ENCODE peak calls at places on chromosomes 13 and 19, in six cellular contexts. U is ascending aorta; R is CD4-positive, alpha-beta T cell; H is IMR-90; V is A549; F is adipocyte. P is an unnamed sample. For H3K9me3, the result is how much of the 10 kb centered on the place peaks cover.

GRCh38 chr13:49810825-49811526 is 18.5 kb upstream of the KPNA3 start:
- DNase-seq in U (no peak), R (no peak), H (peak), V (peak), F (peak), P (no peak)

GRCh38 chr13:32940601-32941000 is 75.6 kb upstream of the KL start:
- DNase-seq in U (no peak), R (no peak), H (peak), V (no peak), F (peak), P (no peak)

GRCh38 chr19:48812094-48812929 is 1.5 kb upstream of the BCAT2 start:
- DNase-seq in U (peak), R (peak), H (peak), V (peak), F (peak), P (peak)

GRCh38 chr19:33646306-33646705 is 24.6 kb downstream of the CHST8 start:
- DNase-seq in U (peak), R (no peak), H (no peak), V (no peak), F (no peak), P (no peak)

GRCh38 chr19:30332445-30333234 is 39.5 kb upstream of the ZNF536 start:
- DNase-seq in U (no peak), R (no peak), H (no peak), V (no peak), F (no peak), P (no peak)

GRCh38 chr13:30257433-30258099 is 49.8 kb downstream of the KATNAL1 start:
- DNase-seq in U (no peak), R (no peak), H (peak), V (no peak), F (no peak), P (no peak)

GRCh38 chr19:41711376-41712261 is 3.2 kb downstream of the CEACAM5 start:
- DNase-seq in U (no peak), R (no peak), H (no peak), V (no peak), F (no peak), P (no peak)

GRCh38 chr13:73090116-73090811 is 31.5 kb downstream of the KLF5 start:
- DNase-seq in U (no peak), R (no peak), H (peak), V (peak), F (peak), P (no peak)

GRCh38 chr19:40241809-40242384 is 15.4 kb upstream of the CCNP start:
- DNase-seq in U (no peak), R (no peak), H (no peak), V (no peak), F (no peak), P (no peak)

GRCh38 chr19:38564981-38565685 is 52.6 kb downstream of the MAP4K1 start:
- DNase-seq in U (no peak), R (no peak), H (no peak), V (peak), F (peak), P (no peak)

GRCh38 chr13:31267126-31267784 is 67.5 kb downstream of the B3GLCT start:
- DNase-seq in U (no peak), R (no peak), H (no peak), V (no peak), F (peak), P (no peak)

GRCh38 chr13:100753391-100753790 is 78.8 kb upstream of the TMTC4 start:
- DNase-seq in U (no peak), R (no peak), H (no peak), V (no peak), F (no peak), P (no peak)

GRCh38 chr13:40334031-40334430 is 332.4 kb downstream of the FOXO1 start:
- DNase-seq in U (no peak), R (no peak), H (no peak), V (no peak), F (no peak), P (no peak)

GRCh38 chr13:51125495-51126226 is 14.6 kb upstream of the C13orf42 start:
- DNase-seq in U (no peak), R (no peak), H (peak), V (peak), F (peak), P (no peak)

GRCh38 chr19:19211499-19212432 is at the start of gene NCAN:
- DNase-seq in U (no peak), R (no peak), H (no peak), V (no peak), F (no peak), P (no peak)

GRCh38 chr19:54287456-54287855 is 6.5 kb upstream of the LILRB2 start:
- DNase-seq in U (no peak), R (no peak), H (peak), V (no peak), F (peak), P (no peak)

GRCh38 chr13:32159147-32159869 is 127.7 kb downstream of the FRY start:
- DNase-seq in U (no peak), R (no peak), H (peak), V (no peak), F (no peak), P (no peak)

GRCh38 chr13:27014406-27015359 is 156.9 kb downstream of the USP12 start:
- DNase-seq in U (peak), R (no peak), H (no peak), V (no peak), F (no peak), P (no peak)

GRCh38 chr13:18739310-18739709 is 442.3 kb downstream of the TUBA3C start:
- DNase-seq in U (no peak), R (no peak), H (no peak), V (no peak), F (no peak), P (no peak)
- H3K9me3 ChIP-seq in U (under half), R (under half), H (under half), V (under half), F (under half), P (under half)

DNA sequence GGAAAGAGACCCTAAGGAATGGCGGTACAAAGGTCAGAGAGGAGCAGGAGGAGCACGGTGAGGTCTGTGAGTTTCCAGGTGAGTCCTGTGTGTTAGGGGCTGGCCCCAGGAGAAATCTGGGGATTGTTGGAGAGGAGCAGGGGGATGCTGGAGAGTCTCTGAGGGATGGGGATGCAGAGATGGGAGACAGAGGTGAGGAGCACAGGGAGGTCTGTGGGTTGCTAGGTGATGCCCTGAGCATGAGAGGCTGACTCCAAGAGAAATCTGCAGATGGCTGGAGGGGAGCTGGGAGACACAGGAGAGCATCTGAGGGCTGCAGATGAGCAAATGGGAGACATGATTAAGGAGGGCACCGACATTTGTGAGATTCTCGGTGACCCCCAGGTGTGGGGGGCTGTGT is 4.1 kb upstream of the ZNF229 start:
- DNase-seq in U (no peak), R (no peak), H (no peak), V (no peak), F (no peak), P (no peak)
- H3K9me3 ChIP-seq in U (under half), R (half or more), H (under half), V (half or more), F (under half), P (under half)

GRCh38 chr13:80830431-80830830 is 489.5 kb upstream of the SPRY2 start:
- DNase-seq in U (no peak), R (no peak), H (no peak), V (no peak), F (no peak), P (no peak)
- H3K9me3 ChIP-seq in U (under half), R (under half), H (under half), V (under half), F (half or more), P (under half)

DNA sequence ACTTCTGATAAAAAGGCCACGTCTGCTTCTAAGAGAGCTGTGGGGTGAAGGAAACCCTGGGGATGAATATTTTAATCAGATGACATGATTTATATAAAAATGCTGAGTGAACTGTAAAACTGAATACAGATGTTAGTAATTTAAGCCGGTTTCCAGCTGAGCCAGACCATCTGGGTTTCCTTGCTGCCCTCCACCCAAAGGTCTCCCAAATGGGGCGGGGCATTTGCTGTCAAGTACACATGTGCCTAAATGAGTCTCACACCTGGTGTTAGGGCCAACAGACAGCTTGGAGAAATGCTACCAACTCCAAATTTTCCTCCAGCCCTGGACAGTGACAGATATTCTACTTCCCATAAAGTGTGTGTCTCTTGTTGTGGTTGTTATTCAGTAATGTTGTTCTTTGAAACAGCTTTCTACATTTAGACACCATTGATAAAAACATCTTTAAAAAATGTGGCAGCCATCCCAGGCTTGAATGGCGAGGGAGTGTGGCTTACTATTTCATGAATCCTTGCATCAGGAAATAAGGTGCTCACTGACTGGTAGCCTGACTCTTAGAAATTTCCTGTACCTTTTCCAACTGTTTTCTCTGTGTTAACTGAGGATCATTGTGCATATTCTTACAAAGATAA is 350.4 kb downstream of the MTUS2 start:
- DNase-seq in U (no peak), R (no peak), H (no peak), V (no peak), F (no peak), P (no peak)
- H3K9me3 ChIP-seq in U (under half), R (under half), H (under half), V (under half), F (under half), P (under half)

P was measured in T-helper 17 cell.